ENCODE peak calls at places on chromosomes 6 and 20, in four cellular contexts. One of them, this sample, is unnamed.

GRCh38 chr6:73523434-73524123 is 2.7 kb upstream of the EEF1A1 start:
- DNase-seq in WERI-Rb-1: no peak
- DNase-seq in colonic mucosa: peak; percentile 85
- DNase-seq in fibroblast of pulmonary artery: peak; percentile 17
- DNase-seq in this sample: peak; percentile 76

GRCh38 chr20:45052698-45053440 is 48.1 kb downstream of the KCNS1 start:
- DNase-seq in WERI-Rb-1: no peak
- DNase-seq in colonic mucosa: no peak
- DNase-seq in fibroblast of pulmonary artery: peak; percentile 59
- DNase-seq in this sample: no peak

GRCh38 chr6:163170294-163170883 is 244.1 kb upstream of the QKI start:
- DNase-seq in WERI-Rb-1: peak; percentile 29
- DNase-seq in colonic mucosa: no peak
- DNase-seq in fibroblast of pulmonary artery: peak; percentile 25
- DNase-seq in this sample: peak; percentile 51

GRCh38 chr6:153210083-153210482 is 79.0 kb upstream of the RGS17 start:
- DNase-seq in WERI-Rb-1: no peak
- DNase-seq in colonic mucosa: no peak
- DNase-seq in fibroblast of pulmonary artery: peak; percentile 63
- DNase-seq in this sample: no peak

GRCh38 chr6:136037246-136037884 is 185.9 kb downstream of the PDE7B start:
- DNase-seq in WERI-Rb-1: no peak
- DNase-seq in colonic mucosa: no peak
- DNase-seq in fibroblast of pulmonary artery: peak; percentile 60
- DNase-seq in this sample: no peak

GRCh38 chr20:21609221-21609620 is 95.4 kb upstream of the NKX2-2 start:
- DNase-seq in WERI-Rb-1: no peak
- DNase-seq in colonic mucosa: no peak
- DNase-seq in fibroblast of pulmonary artery: no peak
- DNase-seq in this sample: no peak

GRCh38 chr6:169427856-169428255 is 174.2 kb upstream of the THBS2 start:
- DNase-seq in WERI-Rb-1: no peak
- DNase-seq in colonic mucosa: no peak
- DNase-seq in fibroblast of pulmonary artery: peak; percentile 80
- DNase-seq in this sample: peak; percentile 30

GRCh38 chr6:108684809-108685329 is 124.2 kb downstream of the FOXO3 start:
- DNase-seq in WERI-Rb-1: no peak
- DNase-seq in colonic mucosa: no peak
- DNase-seq in fibroblast of pulmonary artery: peak; percentile 32
- DNase-seq in this sample: no peak

GRCh38 chr6:121504227-121504626 is 68.8 kb downstream of the GJA1 start:
- DNase-seq in WERI-Rb-1: no peak
- DNase-seq in colonic mucosa: no peak
- DNase-seq in fibroblast of pulmonary artery: peak; percentile 94
- DNase-seq in this sample: no peak

GRCh38 chr20:19265646-19266374 is 53.4 kb downstream of the SLC24A3 start:
- DNase-seq in WERI-Rb-1: no peak
- DNase-seq in colonic mucosa: no peak
- DNase-seq in fibroblast of pulmonary artery: no peak
- DNase-seq in this sample: peak; percentile 81

GRCh38 chr20:31872406-31872805 is 2.0 kb downstream of the TTLL9 start:
- DNase-seq in WERI-Rb-1: no peak
- DNase-seq in colonic mucosa: no peak
- DNase-seq in fibroblast of pulmonary artery: no peak
- DNase-seq in this sample: no peak

GRCh38 chr6:155638200-155638599 is 182.6 kb upstream of the NOX3 start:
- DNase-seq in WERI-Rb-1: no peak
- DNase-seq in colonic mucosa: no peak
- DNase-seq in fibroblast of pulmonary artery: no peak
- DNase-seq in this sample: no peak

GRCh38 chr6:55142610-55143009 is 31.7 kb upstream of the HCRTR2 start:
- DNase-seq in WERI-Rb-1: no peak
- DNase-seq in colonic mucosa: no peak
- DNase-seq in fibroblast of pulmonary artery: no peak
- DNase-seq in this sample: no peak

GRCh38 chr6:53795702-53796450 is 1.1 kb downstream of the LRRC1 start:
- DNase-seq in WERI-Rb-1: peak; percentile 38
- DNase-seq in colonic mucosa: peak; percentile 77
- DNase-seq in fibroblast of pulmonary artery: no peak
- DNase-seq in this sample: peak; percentile 56

GRCh38 chr20:3798405-3798768 is 2.3 kb downstream of the CDC25B start:
- DNase-seq in WERI-Rb-1: no peak
- DNase-seq in colonic mucosa: no peak
- DNase-seq in fibroblast of pulmonary artery: no peak
- DNase-seq in this sample: no peak

GRCh38 chr6:13355969-13356368 is 27.6 kb upstream of the TBC1D7 start:
- DNase-seq in WERI-Rb-1: no peak
- DNase-seq in colonic mucosa: no peak
- DNase-seq in fibroblast of pulmonary artery: no peak
- DNase-seq in this sample: no peak

GRCh38 chr6:166274739-166275370 is 33.3 kb downstream of the PRR18 start:
- DNase-seq in WERI-Rb-1: no peak
- DNase-seq in colonic mucosa: no peak
- DNase-seq in fibroblast of pulmonary artery: no peak
- DNase-seq in this sample: no peak

GRCh38 chr6:113564401-113565161 is 292.6 kb upstream of the MARCKS start:
- DNase-seq in WERI-Rb-1: peak; percentile 97
- DNase-seq in colonic mucosa: peak; percentile 54
- DNase-seq in fibroblast of pulmonary artery: peak; percentile 98
- DNase-seq in this sample: peak; percentile 91

GRCh38 chr6:170388113-170388512 is 81.6 kb downstream of the FAM120B start:
- DNase-seq in WERI-Rb-1: no peak
- DNase-seq in colonic mucosa: no peak
- DNase-seq in fibroblast of pulmonary artery: peak; percentile 29
- DNase-seq in this sample: no peak

GRCh38 chr6:52517502-52518278 is 59.2 kb downstream of the TRAM2 start:
- DNase-seq in WERI-Rb-1: peak; percentile 28
- DNase-seq in colonic mucosa: peak; percentile 72
- DNase-seq in fibroblast of pulmonary artery: peak; percentile 98
- DNase-seq in this sample: peak; percentile 80

GRCh38 chr20:62259294-62259565 is 20.9 kb downstream of the OSBPL2 start:
- DNase-seq in WERI-Rb-1: no peak
- DNase-seq in colonic mucosa: no peak
- DNase-seq in fibroblast of pulmonary artery: no peak
- DNase-seq in this sample: no peak

GRCh38 chr6:112058243-112058642 is 4.3 kb downstream of the CCN6 start:
- DNase-seq in WERI-Rb-1: no peak
- DNase-seq in colonic mucosa: no peak
- DNase-seq in fibroblast of pulmonary artery: no peak
- DNase-seq in this sample: no peak

GRCh38 chr6:39451831-39452230 is 129.3 kb upstream of the KCNK16 start:
- DNase-seq in WERI-Rb-1: no peak
- DNase-seq in colonic mucosa: peak; percentile 29
- DNase-seq in fibroblast of pulmonary artery: no peak
- DNase-seq in this sample: peak; percentile 42

GRCh38 chr6:11535801-11536230 is 1.7 kb upstream of the TMEM170B start:
- DNase-seq in WERI-Rb-1: no peak
- DNase-seq in colonic mucosa: peak; percentile 29
- DNase-seq in fibroblast of pulmonary artery: peak; percentile 70
- DNase-seq in this sample: no peak

GRCh38 chr20:24673678-24674570 is 204.5 kb downstream of the SYNDIG1 start:
- DNase-seq in WERI-Rb-1: no peak
- DNase-seq in colonic mucosa: no peak
- DNase-seq in fibroblast of pulmonary artery: peak; percentile 70
- DNase-seq in this sample: no peak

GRCh38 chr6:10882654-10883053 is 813 bp upstream of the GCM2 start:
- DNase-seq in WERI-Rb-1: no peak
- DNase-seq in colonic mucosa: no peak
- DNase-seq in fibroblast of pulmonary artery: no peak
- DNase-seq in this sample: no peak

GRCh38 chr6:20998748-20999448 is 464.6 kb downstream of the CDKAL1 start:
- DNase-seq in WERI-Rb-1: no peak
- DNase-seq in colonic mucosa: no peak
- DNase-seq in fibroblast of pulmonary artery: no peak
- DNase-seq in this sample: peak; percentile 5

GRCh38 chr6:39190545-39191235 is 38.6 kb downstream of the KCNK5 start:
- DNase-seq in WERI-Rb-1: no peak
- DNase-seq in colonic mucosa: no peak
- DNase-seq in fibroblast of pulmonary artery: no peak
- DNase-seq in this sample: no peak

GRCh38 chr6:7590918-7591302 is 912 bp downstream of the SNRNP48 start:
- DNase-seq in WERI-Rb-1: no peak
- DNase-seq in colonic mucosa: peak; percentile 28
- DNase-seq in fibroblast of pulmonary artery: peak; percentile 13
- DNase-seq in this sample: peak; percentile 17

GRCh38 chr6:19803331-19804330 is 33.5 kb upstream of the ID4 start:
- DNase-seq in WERI-Rb-1: peak; percentile 28
- DNase-seq in colonic mucosa: no peak
- DNase-seq in fibroblast of pulmonary artery: peak; percentile 68
- DNase-seq in this sample: no peak

GRCh38 chr6:13624871-13625288 is 9.7 kb downstream of the NOL7 start:
- DNase-seq in WERI-Rb-1: peak; percentile 46
- DNase-seq in colonic mucosa: no peak
- DNase-seq in fibroblast of pulmonary artery: peak; percentile 65
- DNase-seq in this sample: peak; percentile 92

GRCh38 chr6:134422426-134423231 is 104.7 kb upstream of the SGK1 start:
- DNase-seq in WERI-Rb-1: no peak
- DNase-seq in colonic mucosa: no peak
- DNase-seq in fibroblast of pulmonary artery: peak; percentile 98
- DNase-seq in this sample: no peak

GRCh38 chr6:77463308-77463880 is at the start of gene HTR1B:
- DNase-seq in WERI-Rb-1: no peak
- DNase-seq in colonic mucosa: peak; percentile 39
- DNase-seq in fibroblast of pulmonary artery: no peak
- DNase-seq in this sample: peak; percentile 69

GRCh38 chr20:37885593-37886507 is 17.1 kb upstream of the VSTM2L start:
- DNase-seq in WERI-Rb-1: no peak
- DNase-seq in colonic mucosa: no peak
- DNase-seq in fibroblast of pulmonary artery: no peak
- DNase-seq in this sample: no peak

GRCh38 chr6:109183109-109183508 is 87.8 kb downstream of the CEP57L1 start:
- DNase-seq in WERI-Rb-1: no peak
- DNase-seq in colonic mucosa: no peak
- DNase-seq in fibroblast of pulmonary artery: no peak
- DNase-seq in this sample: peak; percentile 32

GRCh38 chr6:108831104-108831503 is 17.1 kb upstream of the ARMC2 start:
- DNase-seq in WERI-Rb-1: no peak
- DNase-seq in colonic mucosa: no peak
- DNase-seq in fibroblast of pulmonary artery: peak; percentile 21
- DNase-seq in this sample: no peak

GRCh38 chr20:57622579-57623381 is 2.6 kb upstream of the ZBP1 start:
- DNase-seq in WERI-Rb-1: peak; percentile 75
- DNase-seq in colonic mucosa: peak; percentile 76
- DNase-seq in fibroblast of pulmonary artery: peak; percentile 56
- DNase-seq in this sample: peak; percentile 80

GRCh38 chr6:45613678-45614077 is 235.9 kb upstream of the SUPT3H start:
- DNase-seq in WERI-Rb-1: no peak
- DNase-seq in colonic mucosa: peak; percentile 33
- DNase-seq in fibroblast of pulmonary artery: peak; percentile 67
- DNase-seq in this sample: no peak

GRCh38 chr20:18056174-18057105 is 1.3 kb downstream of the OVOL2 start:
- DNase-seq in WERI-Rb-1: peak; percentile 11
- DNase-seq in colonic mucosa: peak; percentile 77
- DNase-seq in fibroblast of pulmonary artery: peak; percentile 3
- DNase-seq in this sample: peak; percentile 56

GRCh38 chr6:153511896-153512496 is 380.9 kb upstream of the RGS17 start:
- DNase-seq in WERI-Rb-1: no peak
- DNase-seq in colonic mucosa: no peak
- DNase-seq in fibroblast of pulmonary artery: peak; percentile 55
- DNase-seq in this sample: peak; percentile 77

DNA sequence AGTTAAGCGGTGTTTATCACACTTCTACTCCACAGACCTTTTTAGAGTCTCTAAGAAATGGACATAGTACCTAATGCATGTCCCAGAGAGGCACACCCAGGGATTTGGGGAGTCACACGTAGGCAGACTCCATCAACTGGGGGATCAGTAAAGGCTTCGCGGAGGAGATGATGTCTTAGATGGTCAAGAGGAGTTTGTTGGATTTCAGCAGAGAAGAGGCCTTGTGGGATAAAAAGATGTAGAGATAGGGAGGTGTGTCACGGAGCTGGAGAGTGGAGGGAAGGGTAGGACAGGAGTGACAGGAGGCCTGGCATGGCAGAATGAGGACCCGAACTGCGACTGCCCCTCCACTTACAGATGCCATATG is 9.1 kb downstream of the DYNLRB1 start:
- DNase-seq in WERI-Rb-1: no peak
- DNase-seq in colonic mucosa: no peak
- DNase-seq in fibroblast of pulmonary artery: no peak
- DNase-seq in this sample: no peak
- TF ChIP-seq CTCF in WERI-Rb-1: no peak
- TF ChIP-seq CTCF in colonic mucosa: no peak
- TF ChIP-seq CTCF in fibroblast of pulmonary artery: no peak
- TF ChIP-seq CTCF in this sample: no peak

GRCh38 chr20:50379049-50379990 is 130.9 kb upstream of the PTPN1 start:
- DNase-seq in WERI-Rb-1: no peak
- DNase-seq in colonic mucosa: peak; percentile 91
- DNase-seq in fibroblast of pulmonary artery: peak; percentile 97
- DNase-seq in this sample: no peak

GRCh38 chr20:50381053-50381732 is 129.0 kb upstream of the PTPN1 start:
- DNase-seq in WERI-Rb-1: no peak
- DNase-seq in colonic mucosa: no peak
- DNase-seq in fibroblast of pulmonary artery: no peak
- DNase-seq in this sample: no peak

GRCh38 chr20:50381771-50382593 is 128.2 kb upstream of the PTPN1 start:
- DNase-seq in WERI-Rb-1: no peak
- DNase-seq in colonic mucosa: peak; percentile 79
- DNase-seq in fibroblast of pulmonary artery: no peak
- DNase-seq in this sample: no peak

GRCh38 chr20:50379991-50380696 is 130.0 kb upstream of the PTPN1 start:
- DNase-seq in WERI-Rb-1: no peak
- DNase-seq in colonic mucosa: no peak
- DNase-seq in fibroblast of pulmonary artery: no peak
- DNase-seq in this sample: no peak

GRCh38 chr20:50380697-50381040 is 129.5 kb upstream of the PTPN1 start:
- DNase-seq in WERI-Rb-1: peak; percentile 25
- DNase-seq in colonic mucosa: peak; percentile 58
- DNase-seq in fibroblast of pulmonary artery: peak; percentile 70
- DNase-seq in this sample: peak; percentile 22
- TF ChIP-seq CTCF in WERI-Rb-1: peak; percentile 26
- TF ChIP-seq CTCF in colonic mucosa: peak; percentile 40
- TF ChIP-seq CTCF in fibroblast of pulmonary artery: peak; percentile 71
- TF ChIP-seq CTCF in this sample: peak; percentile 54

GRCh38 chr20:2713285-2713684 is 20.7 kb downstream of the EBF4 start:
- DNase-seq in WERI-Rb-1: no peak
- DNase-seq in colonic mucosa: no peak
- DNase-seq in fibroblast of pulmonary artery: no peak
- DNase-seq in this sample: peak; percentile 66
- TF ChIP-seq CTCF in WERI-Rb-1: peak; percentile 19
- TF ChIP-seq CTCF in colonic mucosa: no peak
- TF ChIP-seq CTCF in fibroblast of pulmonary artery: peak; percentile 20
- TF ChIP-seq CTCF in this sample: peak; percentile 61

GRCh38 chr6:66896415-66896814 is 1189.4 kb upstream of the EYS start:
- DNase-seq in WERI-Rb-1: no peak
- DNase-seq in colonic mucosa: no peak
- DNase-seq in fibroblast of pulmonary artery: peak; percentile 24
- DNase-seq in this sample: no peak
- TF ChIP-seq CTCF in WERI-Rb-1: no peak
- TF ChIP-seq CTCF in colonic mucosa: no peak
- TF ChIP-seq CTCF in fibroblast of pulmonary artery: no peak
- TF ChIP-seq CTCF in this sample: no peak